ENCODE peak calls at places on chromosomes 11 and 22, in six cellular contexts. K is HCT116, F is SK-N-SH, P is K562, Y is H1, D is GM12878. Q is an unnamed sample.

GRCh38 chr11:59267196-59267595 is 54.5 kb upstream of the MPEG1 start:
- DNase-seq in K (no peak), F (no peak), P (no peak), Y (no peak), D (peak; percentile 59), Q (peak; percentile 90)

GRCh38 chr11:63687845-63688244 is 6.5 kb downstream of the RTN3 start:
- DNase-seq in K (no peak), F (no peak), P (no peak), Y (no peak), D (no peak), Q (no peak)

GRCh38 chr11:126480410-126481302 is 125.2 kb downstream of the ST3GAL4 start:
- DNase-seq in K (peak; percentile 79), F (peak; percentile 88), P (peak; percentile 89), Y (peak; percentile 80), D (peak; percentile 51), Q (peak; percentile 95)

GRCh38 chr11:69201764-69202370 is 46.1 kb downstream of the SMIM38 start:
- DNase-seq in K (no peak), F (no peak), P (no peak), Y (no peak), D (no peak), Q (no peak)

GRCh38 chr22:50074551-50075042 is 10.6 kb downstream of the MLC1 start:
- DNase-seq in K (no peak), F (peak; percentile 47), P (no peak), Y (no peak), D (no peak), Q (no peak)

GRCh38 chr11:100980156-100980555 is 149.5 kb downstream of the PGR start:
- DNase-seq in K (no peak), F (no peak), P (no peak), Y (no peak), D (no peak), Q (peak; percentile 88)

GRCh38 chr11:63635762-63636465 is 21.7 kb upstream of the PLAAT3 start:
- DNase-seq in K (peak; percentile 28), F (peak; percentile 67), P (peak; percentile 73), Y (peak; percentile 85), D (peak; percentile 20), Q (peak; percentile 85)

GRCh38 chr22:17369553-17370035 is 334 bp downstream of the CECR2 start:
- DNase-seq in K (no peak), F (peak; percentile 61), P (peak; percentile 25), Y (peak; percentile 71), D (no peak), Q (peak; percentile 38)

GRCh38 chr11:39365809-39366436 is 2093.5 kb downstream of the LRRC4C start:
- DNase-seq in K (no peak), F (no peak), P (no peak), Y (no peak), D (no peak), Q (peak; percentile 77)

GRCh38 chr11:125263268-125263790 is 98.8 kb downstream of the PKNOX2 start:
- DNase-seq in K (no peak), F (peak; percentile 83), P (no peak), Y (peak; percentile 87), D (no peak), Q (no peak)

GRCh38 chr11:45924927-45925326 is 2.5 kb downstream of the LARGE2 start:
- DNase-seq in K (no peak), F (no peak), P (no peak), Y (no peak), D (no peak), Q (no peak)

GRCh38 chr22:49355206-49355920 is 472.3 kb downstream of the BRD1 start:
- DNase-seq in K (no peak), F (no peak), P (no peak), Y (peak; percentile 33), D (no peak), Q (no peak)

GRCh38 chr11:63616953-63617352 is 2.7 kb upstream of the PLAAT3 start:
- DNase-seq in K (no peak), F (no peak), P (no peak), Y (no peak), D (no peak), Q (no peak)

GRCh38 chr11:72856065-72856464 is 41.9 kb downstream of the ATG16L2 start:
- DNase-seq in K (no peak), F (no peak), P (no peak), Y (no peak), D (no peak), Q (no peak)

GRCh38 chr22:37316875-37317371 is 34.6 kb downstream of the CYTH4 start:
- DNase-seq in K (peak; percentile 90), F (peak; percentile 92), P (peak; percentile 78), Y (peak; percentile 85), D (no peak), Q (peak; percentile 83)

GRCh38 chr11:8833568-8834275 is 77.3 kb upstream of the AKIP1 start:
- DNase-seq in K (no peak), F (no peak), P (no peak), Y (no peak), D (no peak), Q (no peak)

GRCh38 chr11:57309106-57310059 is 15.4 kb downstream of the TNKS1BP1 start:
- DNase-seq in K (no peak), F (no peak), P (no peak), Y (no peak), D (no peak), Q (no peak)

GRCh38 chr11:114257621-114258558 is 38.3 kb upstream of the NNMT start:
- DNase-seq in K (no peak), F (peak; percentile 81), P (no peak), Y (peak; percentile 60), D (no peak), Q (no peak)

GRCh38 chr11:120128392-120129172 is 9.3 kb downstream of the TRIM29 start:
- DNase-seq in K (no peak), F (no peak), P (no peak), Y (no peak), D (no peak), Q (peak; percentile 72)

GRCh38 chr22:49574861-49575702 is 252.6 kb downstream of the BRD1 start:
- DNase-seq in K (no peak), F (peak; percentile 9), P (no peak), Y (no peak), D (no peak), Q (no peak)

DNA sequence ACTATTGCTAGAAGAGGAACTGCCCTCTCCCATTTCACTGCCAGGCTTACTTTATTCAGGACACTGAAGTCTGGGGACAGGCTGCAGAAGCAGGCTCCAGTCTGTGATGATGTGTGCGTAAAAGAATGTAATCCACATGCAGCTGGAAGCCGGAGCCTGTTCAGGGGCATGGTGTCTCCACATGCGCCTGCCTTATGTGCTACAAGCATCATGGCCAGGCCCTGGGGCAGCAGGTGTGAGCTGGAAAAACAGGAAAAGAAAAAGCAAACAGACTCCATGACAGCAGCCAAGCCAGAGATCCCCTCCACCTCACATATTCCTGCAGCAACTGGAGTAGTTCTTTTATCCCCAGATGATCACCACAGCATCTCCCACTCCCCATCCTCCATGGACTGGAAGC is 33.4 kb downstream of the ARFGAP2 start:
- DNase-seq in K (no peak), F (peak; percentile 61), P (no peak), Y (no peak), D (no peak), Q (peak; percentile 77)
- TF ChIP-seq JUND in K (no peak), F (peak; percentile 53), P (no peak), Y (no peak), D (no peak), Q (no peak)

GRCh38 chr11:2777871-2778629 is 78.3 kb upstream of the KCNQ1OT1 start:
- DNase-seq in K (no peak), F (peak; percentile 66), P (no peak), Y (peak; percentile 46), D (no peak), Q (no peak)
- TF ChIP-seq JUND in K (no peak), F (no peak), P (no peak), Y (no peak), D (no peak), Q (no peak)

GRCh38 chr11:47345890-47346563 is 6.5 kb downstream of the MYBPC3 start:
- DNase-seq in K (no peak), F (peak; percentile 17), P (no peak), Y (no peak), D (no peak), Q (no peak)
- TF ChIP-seq JUND in K (no peak), F (no peak), P (no peak), Y (no peak), D (no peak), Q (no peak)

DNA sequence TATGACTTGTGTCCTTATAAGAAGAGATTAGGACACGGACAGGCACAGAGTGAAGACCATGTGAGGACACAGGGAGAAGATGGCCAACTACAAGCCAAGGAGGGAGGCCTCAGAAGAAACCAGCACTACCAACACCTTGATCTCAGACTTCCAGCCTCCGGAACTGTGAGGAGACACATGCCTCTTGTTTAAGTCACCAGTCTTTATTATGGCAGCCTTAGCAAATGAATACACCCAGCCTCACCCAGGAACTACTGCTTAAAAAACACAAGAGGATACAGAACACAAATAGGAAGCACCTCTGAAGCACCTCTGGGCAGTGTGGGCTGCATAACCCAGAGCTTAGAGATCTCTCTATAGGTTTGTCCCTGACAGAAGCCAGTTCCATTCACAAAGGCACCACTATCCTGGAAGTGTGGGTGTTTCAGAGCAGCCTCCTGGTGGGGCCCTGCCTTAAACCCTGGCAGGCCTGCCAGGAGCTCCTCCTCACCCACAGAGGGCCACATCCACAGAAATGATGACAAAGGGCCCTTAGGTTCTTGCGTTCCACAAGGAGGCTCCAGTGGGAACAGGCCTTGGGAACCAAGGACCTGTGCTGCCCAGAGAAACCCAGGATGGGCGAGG is 58.8 kb downstream of the CHRDL2 start:
- DNase-seq in K (no peak), F (no peak), P (no peak), Y (no peak), D (no peak), Q (no peak)
- TF ChIP-seq JUND in K (no peak), F (no peak), P (no peak), Y (no peak), D (no peak), Q (no peak)

DNA sequence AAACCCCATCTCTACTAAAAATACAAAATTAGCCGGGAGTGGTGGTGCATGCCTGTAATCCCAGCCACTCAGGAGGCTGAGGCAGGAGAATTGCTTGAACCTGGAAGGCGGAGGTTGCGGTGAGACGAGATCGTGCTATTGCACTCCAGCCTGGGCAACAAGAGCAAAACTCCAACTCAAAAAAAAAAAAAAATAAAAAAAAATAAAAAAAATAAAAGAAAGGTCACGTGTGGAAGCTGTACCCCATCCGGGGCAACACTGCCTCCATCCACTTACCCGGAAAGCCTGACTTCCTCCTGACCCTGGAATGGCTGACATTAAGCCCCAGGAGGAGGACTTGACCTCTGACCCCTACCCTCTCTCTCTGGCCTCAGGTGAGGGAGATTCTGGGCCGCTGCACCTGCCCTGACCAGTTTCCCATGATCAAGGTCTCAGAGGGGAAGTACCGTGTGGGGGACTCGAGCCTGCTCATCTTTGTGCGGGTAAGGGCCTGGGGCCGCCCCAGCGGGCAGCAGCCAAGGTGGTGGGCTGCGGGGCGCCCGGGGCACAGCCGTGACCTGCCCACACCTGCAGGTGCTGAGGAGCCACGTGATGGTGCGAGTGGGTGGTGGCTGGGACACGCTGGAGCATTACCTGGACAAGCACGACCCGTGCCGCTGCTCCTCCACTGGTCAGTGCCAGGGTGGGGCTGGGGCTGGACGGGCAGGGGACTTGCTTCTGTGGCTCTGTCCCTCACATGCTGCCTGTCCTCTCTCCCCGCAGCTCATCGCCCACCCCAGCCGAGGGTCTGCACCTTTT is 3.8 kb downstream of the GAS2L1 start:
- DNase-seq in K (no peak), F (no peak), P (no peak), Y (peak; percentile 57), D (no peak), Q (no peak)
- TF ChIP-seq JUND in K (no peak), F (no peak), P (no peak), Y (no peak), D (no peak), Q (no peak)

GRCh38 chr11:105273660-105274280 is 134.2 kb upstream of the CARD18 start:
- DNase-seq in K (no peak), F (no peak), P (no peak), Y (no peak), D (no peak), Q (no peak)
- TF ChIP-seq JUND in K (no peak), F (no peak), P (no peak), Y (no peak), D (no peak), Q (no peak)

GRCh38 chr11:19228956-19229355 is 11.8 kb downstream of the E2F8 start:
- DNase-seq in K (no peak), F (no peak), P (no peak), Y (no peak), D (no peak), Q (no peak)
- TF ChIP-seq JUND in K (no peak), F (no peak), P (no peak), Y (no peak), D (no peak), Q (no peak)

Q was measured in T47D.